ENCODE peak calls at places on chromosome 6, in five cellular contexts. Q is K562, G is H1, J is GM12878, C is HepG2. W is an unnamed sample.

GRCh38 chr6:139108378-139108777 is 26.5 kb upstream of the HECA start:
- DNase-seq in Q (no peak), G (no peak), J (no peak), C (no peak), W (no peak)

GRCh38 chr6:114052141-114052540 is 81.2 kb upstream of the HDAC2 start:
- DNase-seq in Q (no peak), G (no peak), J (no peak), C (no peak), W (no peak)

GRCh38 chr6:52503853-52504777 is 72.7 kb downstream of the TRAM2 start:
- DNase-seq in Q (peak), G (no peak), J (no peak), C (no peak), W (no peak)

GRCh38 chr6:136612666-136613389 is 62.6 kb upstream of the MAP7 start:
- DNase-seq in Q (no peak), G (no peak), J (no peak), C (no peak), W (no peak)

GRCh38 chr6:4356899-4357659 is 221.7 kb upstream of the ECI2 start:
- DNase-seq in Q (no peak), G (no peak), J (no peak), C (no peak), W (no peak)

GRCh38 chr6:14455942-14456648 is 338.5 kb downstream of the CD83 start:
- DNase-seq in Q (no peak), G (no peak), J (no peak), C (no peak), W (no peak)

GRCh38 chr6:15340775-15341174 is 94.9 kb downstream of the JARID2 start:
- DNase-seq in Q (no peak), G (no peak), J (no peak), C (no peak), W (no peak)

GRCh38 chr6:109051301-109051700 is 43.3 kb downstream of the SESN1 start:
- DNase-seq in Q (no peak), G (no peak), J (no peak), C (peak), W (no peak)

GRCh38 chr6:145713746-145714145 is 21.6 kb downstream of the EPM2A start:
- DNase-seq in Q (no peak), G (no peak), J (no peak), C (no peak), W (no peak)

GRCh38 chr6:39153766-39154397 is 38.9 kb upstream of the SAYSD1 start:
- DNase-seq in Q (no peak), G (no peak), J (no peak), C (no peak), W (no peak)

GRCh38 chr6:12356983-12357972 is 67.1 kb downstream of the EDN1 start:
- DNase-seq in Q (no peak), G (no peak), J (peak), C (no peak), W (no peak)

GRCh38 chr6:11575408-11576033 is 38.0 kb downstream of the TMEM170B start:
- DNase-seq in Q (peak), G (peak), J (peak), C (peak), W (peak)

GRCh38 chr6:128532110-128532509 is 11.7 kb upstream of the PTPRK start:
- DNase-seq in Q (no peak), G (no peak), J (no peak), C (no peak), W (no peak)

GRCh38 chr6:140051521-140052455 is 677.3 kb upstream of the CITED2 start:
- DNase-seq in Q (no peak), G (no peak), J (no peak), C (no peak), W (no peak)

GRCh38 chr6:38528196-38528965 is 111.3 kb downstream of the BTBD9 start:
- DNase-seq in Q (no peak), G (no peak), J (no peak), C (no peak), W (no peak)

GRCh38 chr6:154638369-154638768 is 94.8 kb upstream of the SCAF8 start:
- DNase-seq in Q (no peak), G (no peak), J (no peak), C (no peak), W (no peak)

GRCh38 chr6:36386495-36387439 is 702 bp downstream of the ETV7 start:
- DNase-seq in Q (no peak), G (peak), J (no peak), C (no peak), W (peak)

GRCh38 chr6:97594834-97595233 is 311.8 kb upstream of the MMS22L start:
- DNase-seq in Q (no peak), G (no peak), J (no peak), C (no peak), W (no peak)

GRCh38 chr6:73873081-73873480 is 177.1 kb downstream of the CD109 start:
- DNase-seq in Q (no peak), G (no peak), J (no peak), C (no peak), W (no peak)

GRCh38 chr6:142913511-142914047 is 31.4 kb downstream of the HIVEP2 start:
- DNase-seq in Q (no peak), G (no peak), J (peak), C (no peak), W (no peak)

GRCh38 chr6:31149827-31150447 is 7.7 kb downstream of the CCHCR1 start:
- DNase-seq in Q (no peak), G (no peak), J (no peak), C (no peak), W (no peak)

GRCh38 chr6:44453146-44453545 is 65.6 kb downstream of the CDC5L start:
- DNase-seq in Q (no peak), G (no peak), J (no peak), C (no peak), W (no peak)

GRCh38 chr6:128659878-128660622 is 139.7 kb upstream of the PTPRK start:
- DNase-seq in Q (no peak), G (no peak), J (no peak), C (no peak), W (no peak)

GRCh38 chr6:41759106-41759904 is 12.1 kb upstream of the PGC start:
- DNase-seq in Q (no peak), G (no peak), J (no peak), C (no peak), W (no peak)

GRCh38 chr6:53566755-53567154 is 21.9 kb upstream of the GCLC start:
- DNase-seq in Q (no peak), G (no peak), J (no peak), C (no peak), W (no peak)
- TF ChIP-seq SP1 in Q (no peak), G (no peak), J (no peak), C (no peak), W (no peak)

GRCh38 chr6:157034433-157035230 is 257.5 kb downstream of the ARID1B start:
- DNase-seq in Q (peak), G (no peak), J (no peak), C (peak), W (no peak)
- TF ChIP-seq MAX in Q (no peak), G (no peak), J (no peak), C (no peak), W (no peak)

DNA sequence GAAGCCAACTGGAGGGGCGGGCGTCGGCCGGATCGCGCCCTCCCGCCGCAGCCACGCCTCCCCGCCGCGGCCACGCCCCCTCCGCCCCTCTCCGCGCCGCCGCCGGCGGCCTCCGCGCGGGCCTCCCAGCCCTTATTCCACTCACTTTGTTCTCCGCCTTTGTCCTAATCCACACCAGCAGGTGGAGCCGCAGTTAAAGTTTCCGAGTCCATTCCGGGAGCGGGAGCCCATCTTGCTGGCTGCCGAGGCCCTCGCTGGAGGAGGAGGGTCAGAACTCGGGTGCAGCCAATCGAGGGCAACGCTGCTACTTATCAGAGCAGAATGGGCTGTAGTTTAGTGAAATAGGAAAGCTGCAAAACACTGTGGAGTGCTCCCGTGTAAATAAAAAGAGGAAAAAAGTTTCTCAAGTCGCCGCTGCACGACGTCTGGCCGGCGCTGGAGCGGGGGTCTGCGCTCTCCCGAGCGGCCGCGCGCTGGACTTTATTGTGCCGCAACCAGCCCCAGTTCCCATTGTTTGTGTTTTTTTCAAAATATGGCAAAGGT is at the start of gene ASF1A:
- DNase-seq in Q (peak), G (peak), J (peak), C (peak), W (peak)
- TF ChIP-seq USF2 in Q (no peak), G (no peak), J (no peak), C (no peak), W (no peak)

GRCh38 chr6:35081426-35081851 is 59.7 kb downstream of the TCP11 start:
- DNase-seq in Q (no peak), G (no peak), J (no peak), C (no peak), W (no peak)

GRCh38 chr6:35083507-35083906 is 57.6 kb downstream of the TCP11 start:
- DNase-seq in Q (no peak), G (no peak), J (no peak), C (no peak), W (no peak)

GRCh38 chr6:35082733-35083403 is 58.3 kb downstream of the TCP11 start:
- DNase-seq in Q (no peak), G (no peak), J (no peak), C (no peak), W (no peak)

GRCh38 chr6:35080821-35081425 is 60.2 kb downstream of the TCP11 start:
- DNase-seq in Q (no peak), G (no peak), J (no peak), C (no peak), W (no peak)

GRCh38 chr6:35082046-35082732 is 59.0 kb downstream of the TCP11 start:
- DNase-seq in Q (no peak), G (no peak), J (no peak), C (no peak), W (no peak)
- TF ChIP-seq SP1 in Q (no peak), G (no peak), J (no peak), C (no peak), W (no peak)

GRCh38 chr6:2940010-2940850 is 31.1 kb downstream of the SERPINB6 start:
- DNase-seq in Q (no peak), G (peak), J (peak), C (peak), W (no peak)

GRCh38 chr6:2938632-2939083 is 32.7 kb downstream of the SERPINB6 start:
- DNase-seq in Q (peak), G (peak), J (no peak), C (peak), W (no peak)

GRCh38 chr6:2940851-2941250 is 30.5 kb downstream of the SERPINB6 start:
- DNase-seq in Q (no peak), G (peak), J (no peak), C (no peak), W (no peak)

GRCh38 chr6:2938004-2938631 is 33.2 kb downstream of the SERPINB6 start:
- DNase-seq in Q (no peak), G (peak), J (no peak), C (no peak), W (no peak)

GRCh38 chr6:2939315-2940009 is 31.9 kb downstream of the SERPINB6 start:
- DNase-seq in Q (no peak), G (peak), J (no peak), C (no peak), W (no peak)
- TF ChIP-seq MAX in Q (no peak), G (no peak), J (no peak), C (no peak), W (no peak)

GRCh38 chr6:167424700-167425099 is 99.8 kb downstream of the TTLL2 start:
- DNase-seq in Q (no peak), G (no peak), J (no peak), C (no peak), W (no peak)
- TF ChIP-seq USF2 in Q (no peak), G (no peak), J (no peak), C (no peak), W (no peak)

GRCh38 chr6:1940381-1940780 is 305.0 kb downstream of the GMDS start:
- DNase-seq in Q (no peak), G (no peak), J (peak), C (no peak), W (no peak)
- TF ChIP-seq SP1 in Q (no peak), G (no peak), J (no peak), C (no peak), W (no peak)

DNA sequence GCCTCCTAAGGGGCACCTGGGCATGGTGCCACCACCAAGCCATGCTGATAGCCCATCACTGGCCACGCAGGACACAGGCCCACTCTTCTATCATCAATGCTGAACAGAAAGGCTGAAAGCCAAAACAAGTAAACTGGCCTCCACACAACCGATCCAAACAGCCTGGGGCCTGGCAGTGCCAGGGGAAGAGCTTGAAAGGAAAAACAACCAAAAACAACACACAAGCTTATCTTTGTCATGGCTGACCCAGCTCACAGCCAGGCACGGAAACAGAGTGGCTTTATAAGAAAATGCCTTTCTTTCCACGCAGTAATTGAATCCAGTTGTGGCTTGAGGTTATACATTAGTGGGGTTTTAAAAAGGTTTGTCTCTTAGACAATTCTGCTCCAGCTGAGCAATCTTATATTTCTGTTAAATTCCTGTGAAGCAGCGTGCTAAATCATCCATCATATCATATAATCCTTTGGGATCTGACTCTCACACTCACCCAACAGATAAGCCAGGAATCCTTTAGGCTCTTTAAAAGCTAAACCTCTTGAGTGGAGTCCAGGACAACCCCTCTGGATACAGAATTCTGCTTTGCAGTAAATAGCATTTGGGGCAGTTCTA is 65.4 kb upstream of the SLC22A16 start:
- DNase-seq in Q (no peak), G (no peak), J (no peak), C (no peak), W (no peak)
- TF ChIP-seq MAX in Q (no peak), G (no peak), J (no peak), C (no peak), W (no peak)

GRCh38 chr6:161228911-161229591 is 44.8 kb downstream of the AGPAT4 start:
- DNase-seq in Q (no peak), G (no peak), J (no peak), C (no peak), W (no peak)
- TF ChIP-seq USF2 in Q (no peak), G (no peak), J (no peak), C (no peak), W (no peak)

DNA sequence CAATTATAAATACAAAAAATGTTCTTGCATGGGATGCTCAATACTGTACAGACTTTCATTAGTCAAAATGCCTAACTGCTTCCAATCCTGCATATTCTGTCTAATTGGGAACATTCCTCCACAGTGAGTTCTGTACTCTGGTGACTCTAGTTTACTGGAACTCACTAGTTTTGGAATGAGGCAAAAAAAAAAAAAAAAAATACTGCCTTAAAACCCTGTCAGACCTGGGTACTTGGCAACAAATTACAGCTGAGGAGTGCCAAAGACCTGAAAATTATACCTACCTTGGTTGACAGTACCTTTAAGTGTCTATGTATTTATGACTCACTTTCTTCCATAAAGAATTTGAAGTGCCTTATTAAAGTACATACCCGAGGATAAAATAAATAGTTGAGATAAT is 276.7 kb downstream of the FARS2 start:
- DNase-seq in Q (no peak), G (no peak), J (no peak), C (no peak), W (no peak)
- TF ChIP-seq SP1 in Q (no peak), G (no peak), J (no peak), C (no peak), W (no peak)